ENCODE peak calls at places on chromosomes 4 and X, in seven cellular contexts. B is HFF-Myc; F is CD8-positive, alpha-beta T cell; S is endothelial cell; Y is GM13977; O is AG10803; K is RWPE1. G is an unnamed sample.

GRCh38 chrX:150873616-150874015 is 24.9 kb downstream of the CD99L2 start:
- DNase-seq in B (no peak), F (no peak), S (no peak), Y (no peak), O (no peak), K (peak; percentile 11), G (peak; percentile 5)

GRCh38 chrX:40132751-40133150 is 35.0 kb upstream of the BCOR start:
- DNase-seq in B (no peak), F (no peak), S (no peak), Y (no peak), O (peak; percentile 80), K (peak; percentile 76), G (peak; percentile 64)

GRCh38 chr4:56762484-56763250 is 58.8 kb downstream of the SPINK2 start:
- DNase-seq in B (no peak), F (no peak), S (no peak), Y (peak; percentile 36), O (no peak), K (no peak), G (no peak)

GRCh38 chrX:87580862-87581261 is 63.3 kb downstream of the KLHL4 start:
- DNase-seq in B (no peak), F (no peak), S (no peak), Y (no peak), O (no peak), K (no peak), G (no peak)

GRCh38 chr4:119765951-119766350 is 137.3 kb upstream of the PDE5A start:
- DNase-seq in B (no peak), F (no peak), S (no peak), Y (no peak), O (no peak), K (no peak), G (no peak)

GRCh38 chr4:176902710-176903323 is 110.1 kb upstream of the VEGFC start:
- DNase-seq in B (peak; percentile 61), F (no peak), S (no peak), Y (peak; percentile 28), O (peak; percentile 95), K (peak; percentile 63), G (no peak)

GRCh38 chr4:26183017-26183416 is 137.8 kb upstream of the RBPJ start:
- DNase-seq in B (no peak), F (no peak), S (no peak), Y (no peak), O (peak; percentile 18), K (peak; percentile 20), G (no peak)

GRCh38 chr4:52982246-52982950 is 120.3 kb downstream of the RASL11B start:
- DNase-seq in B (no peak), F (no peak), S (no peak), Y (peak; percentile 32), O (peak; percentile 73), K (peak; percentile 33), G (no peak)

GRCh38 chr4:16055454-16055853 is 28.4 kb downstream of the PROM1 start:
- DNase-seq in B (no peak), F (no peak), S (no peak), Y (no peak), O (no peak), K (no peak), G (no peak)

GRCh38 chrX:38627683-38628082 is 66.3 kb downstream of the TSPAN7 start:
- DNase-seq in B (no peak), F (no peak), S (peak; percentile 7), Y (no peak), O (no peak), K (peak; percentile 1), G (peak; percentile 18)
- TF ChIP-seq CTCF in B (peak; percentile 53), F (no peak), S (peak; percentile 62), Y (peak; percentile 78), O (peak; percentile 28), K (no peak), G (peak; percentile 30)

GRCh38 chrX:79511799-79512198 is 144.7 kb upstream of the ITM2A start:
- DNase-seq in B (no peak), F (no peak), S (no peak), Y (no peak), O (no peak), K (no peak), G (no peak)

GRCh38 chrX:79515529-79515928 is 148.4 kb upstream of the ITM2A start:
- DNase-seq in B (no peak), F (no peak), S (no peak), Y (no peak), O (no peak), K (no peak), G (no peak)
- TF ChIP-seq CTCF in B (no peak), F (no peak), S (no peak), Y (no peak), O (no peak), K (no peak), G (no peak)

GRCh38 chr4:98746936-98747658 is 88.7 kb upstream of the TSPAN5 start:
- DNase-seq in B (no peak), F (no peak), S (no peak), Y (no peak), O (no peak), K (no peak), G (no peak)

GRCh38 chr4:98747659-98748091 is 89.3 kb upstream of the TSPAN5 start:
- DNase-seq in B (no peak), F (no peak), S (no peak), Y (no peak), O (no peak), K (no peak), G (no peak)

GRCh38 chr4:98746530-98746929 is 88.1 kb upstream of the TSPAN5 start:
- DNase-seq in B (no peak), F (no peak), S (no peak), Y (no peak), O (no peak), K (no peak), G (no peak)

GRCh38 chr4:98744372-98745150 is 86.2 kb upstream of the TSPAN5 start:
- DNase-seq in B (no peak), F (no peak), S (no peak), Y (no peak), O (no peak), K (no peak), G (no peak)

DNA sequence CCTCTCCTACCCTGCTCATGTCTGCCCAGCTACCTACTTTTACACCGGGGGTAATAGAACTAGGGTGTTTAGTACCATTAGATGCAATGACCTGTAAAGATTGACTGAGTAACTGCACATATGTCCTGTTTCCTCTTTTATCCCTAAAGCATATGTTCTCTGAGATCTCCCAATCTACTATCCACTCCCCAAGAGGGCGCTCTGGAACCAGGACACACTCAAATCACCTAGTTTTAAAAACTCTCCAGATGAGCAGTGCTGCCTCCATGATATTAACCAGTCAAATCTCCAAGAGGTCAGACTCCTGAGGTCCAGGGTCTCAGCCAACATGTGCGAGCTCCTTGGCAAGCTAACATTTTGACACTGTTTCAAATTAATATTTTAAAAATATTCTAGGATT is 87.0 kb upstream of the TSPAN5 start:
- DNase-seq in B (no peak), F (no peak), S (peak; percentile 21), Y (no peak), O (peak; percentile 19), K (no peak), G (no peak)
- TF ChIP-seq CTCF in B (peak; percentile 33), F (no peak), S (no peak), Y (peak; percentile 26), O (peak; percentile 39), K (no peak), G (no peak)

GRCh38 chr4:76087007-76087769 is 12.7 kb downstream of the ART3 start:
- DNase-seq in B (peak; percentile 42), F (no peak), S (peak; percentile 64), Y (peak; percentile 27), O (peak; percentile 40), K (peak; percentile 69), G (peak; percentile 54)
- TF ChIP-seq CTCF in B (peak; percentile 60), F (no peak), S (no peak), Y (peak; percentile 15), O (peak; percentile 69), K (peak; percentile 69), G (no peak)

GRCh38 chr4:3765271-3766206 is 646 bp upstream of the ADRA2C start:
- DNase-seq in B (no peak), F (no peak), S (peak; percentile 65), Y (peak; percentile 76), O (peak; percentile 50), K (peak; percentile 13), G (peak; percentile 57)
- TF ChIP-seq CTCF in B (no peak), F (no peak), S (peak; percentile 14), Y (peak; percentile 22), O (no peak), K (no peak), G (peak; percentile 16)

DNA sequence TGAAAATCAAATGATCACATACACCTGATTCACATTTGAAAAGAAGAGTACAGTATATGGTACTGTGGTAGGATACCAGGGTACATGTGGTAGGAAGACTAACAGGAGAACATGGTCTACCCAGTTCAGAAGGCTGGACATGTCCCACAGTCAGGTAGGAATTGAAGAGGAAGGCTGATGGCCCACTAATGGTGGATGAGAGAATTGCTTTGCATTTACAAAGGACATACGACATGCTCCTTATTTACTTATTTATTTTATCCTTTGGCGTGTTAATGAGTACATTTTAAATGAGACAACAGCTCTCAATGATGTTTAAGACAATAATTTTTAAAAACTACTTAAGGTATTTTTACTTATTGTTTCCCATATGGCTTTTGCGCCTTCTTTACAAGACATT is 106.7 kb upstream of the BMP2K start:
- DNase-seq in B (no peak), F (no peak), S (no peak), Y (no peak), O (no peak), K (no peak), G (no peak)
- TF ChIP-seq CTCF in B (no peak), F (no peak), S (peak; percentile 51), Y (no peak), O (no peak), K (no peak), G (no peak)

GRCh38 chr4:725368-726234 is 20.0 kb downstream of the PCGF3 start:
- DNase-seq in B (no peak), F (no peak), S (no peak), Y (no peak), O (no peak), K (no peak), G (no peak)
- TF ChIP-seq CTCF in B (no peak), F (no peak), S (no peak), Y (no peak), O (no peak), K (no peak), G (no peak)

DNA sequence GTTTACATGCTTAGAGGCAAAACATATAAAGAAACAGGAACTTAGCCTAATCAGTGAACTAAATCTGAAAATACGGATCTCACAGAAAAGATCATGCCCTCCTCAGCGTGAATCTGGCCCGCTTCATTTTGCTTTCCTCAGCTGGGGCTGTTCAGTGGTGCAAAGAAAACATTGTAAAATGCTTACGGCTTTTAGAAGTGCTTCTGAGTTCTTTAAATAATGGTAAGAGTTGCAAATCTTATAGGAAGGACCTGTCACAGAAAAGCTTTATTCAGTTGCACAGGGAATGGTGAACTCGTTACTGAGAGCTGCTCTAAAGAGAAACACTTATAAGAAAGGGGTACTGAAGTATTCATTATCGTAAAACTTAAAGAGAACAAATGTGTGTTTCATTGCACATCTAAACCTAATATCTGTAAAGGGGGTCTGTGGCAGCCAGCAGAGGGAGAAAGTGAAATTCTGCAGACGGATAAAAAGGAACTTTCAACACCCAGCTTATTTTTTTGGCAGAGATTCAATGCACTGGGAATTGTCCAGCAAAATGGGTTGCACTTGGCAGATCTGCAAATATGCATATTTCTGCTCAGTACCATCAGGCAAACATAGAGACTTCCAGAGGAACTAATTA is 139.2 kb upstream of the ANK2 start:
- DNase-seq in B (peak; percentile 38), F (no peak), S (no peak), Y (no peak), O (peak; percentile 82), K (no peak), G (no peak)
- TF ChIP-seq CTCF in B (no peak), F (no peak), S (no peak), Y (no peak), O (peak; percentile 56), K (no peak), G (no peak)

GRCh38 chr4:33649015-33649414 is 2595.3 kb downstream of the ARAP2 start:
- DNase-seq in B (peak; percentile 17), F (no peak), S (peak; percentile 10), Y (no peak), O (peak; percentile 54), K (no peak), G (no peak)
- TF ChIP-seq CTCF in B (peak; percentile 72), F (no peak), S (peak; percentile 10), Y (peak; percentile 7), O (peak; percentile 87), K (peak; percentile 40), G (no peak)

G was measured in Calu3.